ENCODE peak calls at places on chromosomes 12 and 14, in nine cellular contexts. One of them, this sample, is unnamed.

GRCh38 chr12:95518976-95519375 is 32.3 kb downstream of the USP44 start:
- DNase-seq in astrocyte of the cerebellum: no peak
- DNase-seq in neural progenitor cell: no peak
- DNase-seq in omental fat pad: no peak
- DNase-seq in ascending aorta: no peak
- DNase-seq in esophagus squamous epithelium: no peak
- DNase-seq in tibial artery: no peak
- DNase-seq in mucosa of descending colon: no peak
- DNase-seq in choroid plexus epithelial cell: no peak
- DNase-seq in this sample: no peak

GRCh38 chr14:89910706-89911017 is 43.9 kb downstream of the EFCAB11 start:
- DNase-seq in astrocyte of the cerebellum: no peak
- DNase-seq in neural progenitor cell: no peak
- DNase-seq in omental fat pad: no peak
- DNase-seq in ascending aorta: no peak
- DNase-seq in esophagus squamous epithelium: no peak
- DNase-seq in tibial artery: no peak
- DNase-seq in mucosa of descending colon: no peak
- DNase-seq in choroid plexus epithelial cell: no peak
- DNase-seq in this sample: no peak

GRCh38 chr14:22981090-22982012 is 1.0 kb downstream of the AJUBA start:
- DNase-seq in astrocyte of the cerebellum: no peak
- DNase-seq in neural progenitor cell: peak; percentile 57
- DNase-seq in omental fat pad: no peak
- DNase-seq in ascending aorta: no peak
- DNase-seq in esophagus squamous epithelium: no peak
- DNase-seq in tibial artery: no peak
- DNase-seq in mucosa of descending colon: no peak
- DNase-seq in choroid plexus epithelial cell: no peak
- DNase-seq in this sample: no peak

GRCh38 chr12:12985817-12986408 is 14.2 kb downstream of the HEBP1 start:
- DNase-seq in astrocyte of the cerebellum: no peak
- DNase-seq in neural progenitor cell: peak; percentile 56
- DNase-seq in omental fat pad: no peak
- DNase-seq in ascending aorta: no peak
- DNase-seq in esophagus squamous epithelium: no peak
- DNase-seq in tibial artery: no peak
- DNase-seq in mucosa of descending colon: no peak
- DNase-seq in choroid plexus epithelial cell: peak; percentile 66
- DNase-seq in this sample: no peak

GRCh38 chr14:50972734-50973133 is 28.5 kb upstream of the PYGL start:
- DNase-seq in astrocyte of the cerebellum: no peak
- DNase-seq in neural progenitor cell: no peak
- DNase-seq in omental fat pad: no peak
- DNase-seq in ascending aorta: no peak
- DNase-seq in esophagus squamous epithelium: no peak
- DNase-seq in tibial artery: no peak
- DNase-seq in mucosa of descending colon: no peak
- DNase-seq in choroid plexus epithelial cell: no peak
- DNase-seq in this sample: no peak

GRCh38 chr12:28114488-28114887 is 75.8 kb upstream of the CCDC91 start:
- DNase-seq in astrocyte of the cerebellum: no peak
- DNase-seq in neural progenitor cell: no peak
- DNase-seq in omental fat pad: no peak
- DNase-seq in ascending aorta: no peak
- DNase-seq in esophagus squamous epithelium: no peak
- DNase-seq in tibial artery: no peak
- DNase-seq in mucosa of descending colon: no peak
- DNase-seq in choroid plexus epithelial cell: no peak
- DNase-seq in this sample: no peak

GRCh38 chr14:98288825-98289224 is 983.2 kb downstream of the BCL11B start:
- DNase-seq in astrocyte of the cerebellum: no peak
- DNase-seq in neural progenitor cell: no peak
- DNase-seq in omental fat pad: no peak
- DNase-seq in ascending aorta: no peak
- DNase-seq in esophagus squamous epithelium: no peak
- DNase-seq in tibial artery: no peak
- DNase-seq in mucosa of descending colon: no peak
- DNase-seq in choroid plexus epithelial cell: no peak
- DNase-seq in this sample: no peak

GRCh38 chr14:35506927-35507326 is 27.0 kb upstream of the INSM2 start:
- DNase-seq in astrocyte of the cerebellum: no peak
- DNase-seq in neural progenitor cell: no peak
- DNase-seq in omental fat pad: no peak
- DNase-seq in ascending aorta: no peak
- DNase-seq in esophagus squamous epithelium: no peak
- DNase-seq in tibial artery: no peak
- DNase-seq in mucosa of descending colon: no peak
- DNase-seq in choroid plexus epithelial cell: peak; percentile 25
- DNase-seq in this sample: no peak

GRCh38 chr14:59507063-59507751 is 22.9 kb downstream of the JKAMP start:
- DNase-seq in astrocyte of the cerebellum: peak; percentile 19
- DNase-seq in neural progenitor cell: peak; percentile 79
- DNase-seq in omental fat pad: no peak
- DNase-seq in ascending aorta: no peak
- DNase-seq in esophagus squamous epithelium: no peak
- DNase-seq in tibial artery: peak; percentile 76
- DNase-seq in mucosa of descending colon: no peak
- DNase-seq in choroid plexus epithelial cell: peak; percentile 82
- DNase-seq in this sample: peak; percentile 21

GRCh38 chr12:92446082-92446460 is 256.7 kb upstream of the PLEKHG7 start:
- DNase-seq in astrocyte of the cerebellum: no peak
- DNase-seq in neural progenitor cell: no peak
- DNase-seq in omental fat pad: no peak
- DNase-seq in ascending aorta: no peak
- DNase-seq in esophagus squamous epithelium: no peak
- DNase-seq in tibial artery: no peak
- DNase-seq in mucosa of descending colon: no peak
- DNase-seq in choroid plexus epithelial cell: no peak
- DNase-seq in this sample: no peak

GRCh38 chr12:88665051-88665450 is 84.8 kb upstream of the KITLG start:
- DNase-seq in astrocyte of the cerebellum: peak; percentile 23
- DNase-seq in neural progenitor cell: no peak
- DNase-seq in omental fat pad: no peak
- DNase-seq in ascending aorta: no peak
- DNase-seq in esophagus squamous epithelium: no peak
- DNase-seq in tibial artery: no peak
- DNase-seq in mucosa of descending colon: no peak
- DNase-seq in choroid plexus epithelial cell: peak; percentile 57
- DNase-seq in this sample: no peak

GRCh38 chr12:11658796-11659195 is 9.3 kb downstream of the ETV6 start:
- DNase-seq in astrocyte of the cerebellum: peak; percentile 55
- DNase-seq in neural progenitor cell: no peak
- DNase-seq in omental fat pad: no peak
- DNase-seq in ascending aorta: no peak
- DNase-seq in esophagus squamous epithelium: no peak
- DNase-seq in tibial artery: no peak
- DNase-seq in mucosa of descending colon: no peak
- DNase-seq in choroid plexus epithelial cell: peak; percentile 74
- DNase-seq in this sample: no peak

GRCh38 chr12:29891792-29892191 is 108.0 kb upstream of the TMTC1 start:
- DNase-seq in astrocyte of the cerebellum: no peak
- DNase-seq in neural progenitor cell: no peak
- DNase-seq in omental fat pad: no peak
- DNase-seq in ascending aorta: no peak
- DNase-seq in esophagus squamous epithelium: no peak
- DNase-seq in tibial artery: no peak
- DNase-seq in mucosa of descending colon: no peak
- DNase-seq in choroid plexus epithelial cell: no peak
- DNase-seq in this sample: no peak

GRCh38 chr12:29893002-29893401 is 109.3 kb upstream of the TMTC1 start:
- DNase-seq in astrocyte of the cerebellum: no peak
- DNase-seq in neural progenitor cell: no peak
- DNase-seq in omental fat pad: no peak
- DNase-seq in ascending aorta: no peak
- DNase-seq in esophagus squamous epithelium: no peak
- DNase-seq in tibial artery: no peak
- DNase-seq in mucosa of descending colon: no peak
- DNase-seq in choroid plexus epithelial cell: no peak
- DNase-seq in this sample: no peak

GRCh38 chr12:29888777-29889176 is 105.0 kb upstream of the TMTC1 start:
- DNase-seq in astrocyte of the cerebellum: no peak
- DNase-seq in neural progenitor cell: no peak
- DNase-seq in omental fat pad: no peak
- DNase-seq in ascending aorta: no peak
- DNase-seq in esophagus squamous epithelium: no peak
- DNase-seq in tibial artery: no peak
- DNase-seq in mucosa of descending colon: no peak
- DNase-seq in choroid plexus epithelial cell: no peak
- DNase-seq in this sample: no peak

DNA sequence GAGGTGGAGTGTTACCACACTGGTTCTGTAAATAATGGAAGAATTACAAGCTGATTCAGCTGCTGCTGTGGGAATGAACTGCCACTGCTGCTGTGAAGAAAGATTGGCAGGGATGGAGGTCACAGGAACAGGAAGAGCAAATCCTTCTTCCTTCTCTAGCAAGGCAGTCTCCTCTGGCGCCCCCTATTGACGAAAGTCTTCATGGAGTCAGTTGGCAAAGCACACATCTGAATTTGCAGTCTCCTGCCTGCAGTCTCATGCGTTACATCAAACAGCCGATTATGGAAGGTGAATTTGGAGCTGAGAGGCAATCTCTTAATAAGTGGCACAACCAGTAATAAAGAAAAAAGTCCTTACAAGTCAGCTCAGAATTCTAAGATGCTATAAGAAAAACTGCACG is 106.0 kb upstream of the TMTC1 start:
- DNase-seq in astrocyte of the cerebellum: no peak
- DNase-seq in neural progenitor cell: peak; percentile 84
- DNase-seq in omental fat pad: peak; percentile 49
- DNase-seq in ascending aorta: no peak
- DNase-seq in esophagus squamous epithelium: no peak
- DNase-seq in tibial artery: peak; percentile 72
- DNase-seq in mucosa of descending colon: no peak
- DNase-seq in choroid plexus epithelial cell: peak; percentile 72
- DNase-seq in this sample: no peak
- TF ChIP-seq CTCF in astrocyte of the cerebellum: peak; percentile 23
- TF ChIP-seq CTCF in neural progenitor cell: peak; percentile 79
- TF ChIP-seq CTCF in omental fat pad: no peak
- TF ChIP-seq CTCF in ascending aorta: peak; percentile 27
- TF ChIP-seq CTCF in esophagus squamous epithelium: peak; percentile 57
- TF ChIP-seq CTCF in tibial artery: peak; percentile 36
- TF ChIP-seq CTCF in mucosa of descending colon: no peak
- TF ChIP-seq CTCF in choroid plexus epithelial cell: peak; percentile 74
- TF ChIP-seq CTCF in this sample: peak; percentile 39

GRCh38 chr12:55823419-55823818 is 5.6 kb downstream of the ORMDL2 start:
- DNase-seq in astrocyte of the cerebellum: no peak
- DNase-seq in neural progenitor cell: no peak
- DNase-seq in omental fat pad: no peak
- DNase-seq in ascending aorta: no peak
- DNase-seq in esophagus squamous epithelium: no peak
- DNase-seq in tibial artery: no peak
- DNase-seq in mucosa of descending colon: no peak
- DNase-seq in choroid plexus epithelial cell: no peak
- DNase-seq in this sample: no peak

GRCh38 chr12:55820679-55821078 is 2.8 kb downstream of the ORMDL2 start:
- DNase-seq in astrocyte of the cerebellum: no peak
- DNase-seq in neural progenitor cell: no peak
- DNase-seq in omental fat pad: no peak
- DNase-seq in ascending aorta: no peak
- DNase-seq in esophagus squamous epithelium: no peak
- DNase-seq in tibial artery: no peak
- DNase-seq in mucosa of descending colon: no peak
- DNase-seq in choroid plexus epithelial cell: peak; percentile 55
- DNase-seq in this sample: no peak

GRCh38 chr12:55824726-55825125 is 4.7 kb downstream of the DNAJC14 start:
- DNase-seq in astrocyte of the cerebellum: no peak
- DNase-seq in neural progenitor cell: no peak
- DNase-seq in omental fat pad: no peak
- DNase-seq in ascending aorta: no peak
- DNase-seq in esophagus squamous epithelium: no peak
- DNase-seq in tibial artery: no peak
- DNase-seq in mucosa of descending colon: no peak
- DNase-seq in choroid plexus epithelial cell: no peak
- DNase-seq in this sample: no peak

GRCh38 chr12:55818886-55819285 is 1.0 kb downstream of the ORMDL2 start:
- DNase-seq in astrocyte of the cerebellum: no peak
- DNase-seq in neural progenitor cell: no peak
- DNase-seq in omental fat pad: no peak
- DNase-seq in ascending aorta: no peak
- DNase-seq in esophagus squamous epithelium: no peak
- DNase-seq in tibial artery: no peak
- DNase-seq in mucosa of descending colon: no peak
- DNase-seq in choroid plexus epithelial cell: no peak
- DNase-seq in this sample: no peak

DNA sequence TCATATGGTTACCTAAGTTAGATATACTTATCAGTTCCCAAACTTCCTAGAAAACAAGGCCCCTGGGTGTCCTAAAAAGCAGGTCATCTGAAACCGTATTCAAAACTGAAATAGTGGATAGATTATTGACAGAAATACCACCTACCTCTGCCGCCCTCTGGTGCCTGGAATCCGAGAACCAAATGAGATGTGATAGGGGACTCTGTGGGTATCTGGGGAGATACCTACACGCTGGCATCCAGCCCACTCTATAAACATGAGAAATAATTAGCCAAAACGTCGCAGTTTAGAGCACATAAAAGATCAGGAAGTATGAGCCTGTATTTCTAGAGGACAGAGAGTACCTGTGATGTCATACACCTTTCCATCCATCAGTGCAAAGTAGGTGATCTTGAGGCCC is 4.4 kb downstream of the ORMDL2 start:
- DNase-seq in astrocyte of the cerebellum: no peak
- DNase-seq in neural progenitor cell: peak; percentile 28
- DNase-seq in omental fat pad: no peak
- DNase-seq in ascending aorta: no peak
- DNase-seq in esophagus squamous epithelium: no peak
- DNase-seq in tibial artery: no peak
- DNase-seq in mucosa of descending colon: no peak
- DNase-seq in choroid plexus epithelial cell: peak; percentile 24
- DNase-seq in this sample: no peak
- TF ChIP-seq CTCF in astrocyte of the cerebellum: peak; percentile 34
- TF ChIP-seq CTCF in neural progenitor cell: peak; percentile 52
- TF ChIP-seq CTCF in omental fat pad: no peak
- TF ChIP-seq CTCF in ascending aorta: no peak
- TF ChIP-seq CTCF in esophagus squamous epithelium: peak; percentile 8
- TF ChIP-seq CTCF in tibial artery: no peak
- TF ChIP-seq CTCF in mucosa of descending colon: no peak
- TF ChIP-seq CTCF in choroid plexus epithelial cell: peak; percentile 59
- TF ChIP-seq CTCF in this sample: peak; percentile 33

GRCh38 chr12:105100998-105101397 is 6.5 kb upstream of the WASHC4 start:
- DNase-seq in astrocyte of the cerebellum: no peak
- DNase-seq in neural progenitor cell: no peak
- DNase-seq in omental fat pad: no peak
- DNase-seq in ascending aorta: no peak
- DNase-seq in esophagus squamous epithelium: no peak
- DNase-seq in tibial artery: no peak
- DNase-seq in mucosa of descending colon: no peak
- DNase-seq in choroid plexus epithelial cell: peak; percentile 56
- DNase-seq in this sample: no peak
- TF ChIP-seq CTCF in astrocyte of the cerebellum: no peak
- TF ChIP-seq CTCF in neural progenitor cell: peak; percentile 12
- TF ChIP-seq CTCF in omental fat pad: no peak
- TF ChIP-seq CTCF in ascending aorta: peak; percentile 11
- TF ChIP-seq CTCF in esophagus squamous epithelium: no peak
- TF ChIP-seq CTCF in tibial artery: no peak
- TF ChIP-seq CTCF in mucosa of descending colon: no peak
- TF ChIP-seq CTCF in choroid plexus epithelial cell: peak; percentile 17
- TF ChIP-seq CTCF in this sample: peak; percentile 20

DNA sequence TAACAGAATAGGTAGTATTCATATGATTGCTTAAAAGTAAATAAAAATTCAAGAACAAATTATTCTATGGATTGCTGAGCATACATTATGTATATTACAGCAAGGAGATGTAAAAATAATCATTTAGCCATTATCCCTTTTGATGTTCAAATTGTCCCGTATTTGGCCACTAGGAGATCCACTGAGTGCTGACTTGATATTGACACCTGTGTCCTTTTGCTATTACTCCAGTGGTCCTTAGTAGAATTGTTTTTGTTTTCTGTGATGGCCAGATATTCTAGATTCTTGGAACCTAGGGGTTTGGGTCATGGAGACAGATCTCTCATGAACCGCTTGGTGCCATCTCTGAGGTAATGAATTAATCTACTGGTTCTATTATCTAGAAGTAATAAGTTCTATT is 16.8 kb downstream of the ERO1A start:
- DNase-seq in astrocyte of the cerebellum: no peak
- DNase-seq in neural progenitor cell: no peak
- DNase-seq in omental fat pad: no peak
- DNase-seq in ascending aorta: no peak
- DNase-seq in esophagus squamous epithelium: no peak
- DNase-seq in tibial artery: no peak
- DNase-seq in mucosa of descending colon: no peak
- DNase-seq in choroid plexus epithelial cell: no peak
- DNase-seq in this sample: no peak
- TF ChIP-seq CTCF in astrocyte of the cerebellum: peak; percentile 46
- TF ChIP-seq CTCF in neural progenitor cell: peak; percentile 47
- TF ChIP-seq CTCF in omental fat pad: no peak
- TF ChIP-seq CTCF in ascending aorta: no peak
- TF ChIP-seq CTCF in esophagus squamous epithelium: peak; percentile 47
- TF ChIP-seq CTCF in tibial artery: no peak
- TF ChIP-seq CTCF in mucosa of descending colon: no peak
- TF ChIP-seq CTCF in choroid plexus epithelial cell: peak; percentile 36
- TF ChIP-seq CTCF in this sample: no peak

This sample was measured in D721Med.